ENCODE peak calls at places on chromosomes 5 and 9, in six cellular contexts. One of them, this sample, is unnamed.

GRCh38 chr9:137240321-137240840 is 706 bp upstream of the TUBB4B start:
- DNase-seq in right atrium auricular region: peak; percentile 76
- DNase-seq in CD4-positive, CD25-positive, alpha-beta regulatory T cell: peak; percentile 66
- DNase-seq in PC-3: peak; percentile 57
- DNase-seq in aorta: peak; percentile 89
- DNase-seq in tibial nerve: peak; percentile 37
- DNase-seq in this sample: peak; percentile 69

GRCh38 chr5:68277427-68277826 is 61.9 kb downstream of the PIK3R1 start:
- DNase-seq in aorta: no peak
- DNase-seq in right atrium auricular region: no peak
- DNase-seq in tibial nerve: no peak
- DNase-seq in CD4-positive, CD25-positive, alpha-beta regulatory T cell: no peak
- DNase-seq in PC-3: peak; percentile 65
- DNase-seq in this sample: no peak

GRCh38 chr5:10985091-10985490 is 224.1 kb upstream of the DAP start:
- DNase-seq in CD4-positive, CD25-positive, alpha-beta regulatory T cell: no peak
- DNase-seq in PC-3: no peak
- DNase-seq in tibial nerve: no peak
- DNase-seq in right atrium auricular region: no peak
- DNase-seq in aorta: no peak
- DNase-seq in this sample: no peak

GRCh38 chr5:139650689-139651501 is 2.7 kb downstream of the CXXC5 start:
- DNase-seq in right atrium auricular region: peak; percentile 83
- DNase-seq in PC-3: no peak
- DNase-seq in CD4-positive, CD25-positive, alpha-beta regulatory T cell: no peak
- DNase-seq in aorta: peak; percentile 72
- DNase-seq in tibial nerve: no peak
- DNase-seq in this sample: no peak

GRCh38 chr5:158970569-158971014 is 129.1 kb downstream of the EBF1 start:
- DNase-seq in right atrium auricular region: no peak
- DNase-seq in PC-3: peak; percentile 46
- DNase-seq in tibial nerve: no peak
- DNase-seq in aorta: no peak
- DNase-seq in CD4-positive, CD25-positive, alpha-beta regulatory T cell: no peak
- DNase-seq in this sample: no peak

GRCh38 chr5:11050596-11051304 is 289.7 kb upstream of the DAP start:
- DNase-seq in tibial nerve: no peak
- DNase-seq in CD4-positive, CD25-positive, alpha-beta regulatory T cell: no peak
- DNase-seq in PC-3: peak; percentile 92
- DNase-seq in aorta: no peak
- DNase-seq in right atrium auricular region: no peak
- DNase-seq in this sample: no peak

GRCh38 chr5:40676643-40677333 is 2.9 kb upstream of the PTGER4 start:
- DNase-seq in CD4-positive, CD25-positive, alpha-beta regulatory T cell: no peak
- DNase-seq in aorta: no peak
- DNase-seq in right atrium auricular region: no peak
- DNase-seq in tibial nerve: no peak
- DNase-seq in PC-3: peak; percentile 92
- DNase-seq in this sample: no peak

GRCh38 chr9:127199001-127199791 is 65.4 kb upstream of the GARNL3 start:
- DNase-seq in tibial nerve: peak; percentile 79
- DNase-seq in right atrium auricular region: peak; percentile 91
- DNase-seq in PC-3: peak; percentile 78
- DNase-seq in aorta: peak; percentile 85
- DNase-seq in CD4-positive, CD25-positive, alpha-beta regulatory T cell: peak; percentile 60
- DNase-seq in this sample: peak; percentile 71

GRCh38 chr5:71714911-71715310 is 4.2 kb upstream of the CARTPT start:
- DNase-seq in PC-3: no peak
- DNase-seq in aorta: no peak
- DNase-seq in tibial nerve: no peak
- DNase-seq in right atrium auricular region: no peak
- DNase-seq in CD4-positive, CD25-positive, alpha-beta regulatory T cell: no peak
- DNase-seq in this sample: no peak

GRCh38 chr5:130975299-130975698 is 189.8 kb downstream of the HINT1 start:
- DNase-seq in tibial nerve: no peak
- DNase-seq in aorta: no peak
- DNase-seq in PC-3: no peak
- DNase-seq in right atrium auricular region: no peak
- DNase-seq in CD4-positive, CD25-positive, alpha-beta regulatory T cell: no peak
- DNase-seq in this sample: no peak

GRCh38 chr5:40477856-40478546 is 201.7 kb upstream of the PTGER4 start:
- DNase-seq in aorta: no peak
- DNase-seq in right atrium auricular region: no peak
- DNase-seq in PC-3: peak; percentile 96
- DNase-seq in tibial nerve: no peak
- DNase-seq in CD4-positive, CD25-positive, alpha-beta regulatory T cell: no peak
- DNase-seq in this sample: no peak

GRCh38 chr5:42656661-42657035 is 100.0 kb upstream of the CCDC152 start:
- DNase-seq in tibial nerve: no peak
- DNase-seq in right atrium auricular region: no peak
- DNase-seq in aorta: no peak
- DNase-seq in PC-3: peak; percentile 58
- DNase-seq in CD4-positive, CD25-positive, alpha-beta regulatory T cell: no peak
- DNase-seq in this sample: no peak

GRCh38 chr5:171850354-171850947 is 64.8 kb downstream of the SMIM23 start:
- DNase-seq in right atrium auricular region: no peak
- DNase-seq in aorta: no peak
- DNase-seq in tibial nerve: no peak
- DNase-seq in CD4-positive, CD25-positive, alpha-beta regulatory T cell: no peak
- DNase-seq in PC-3: peak; percentile 59
- DNase-seq in this sample: no peak

GRCh38 chr5:145774442-145774841 is 60.7 kb downstream of the PRELID2 start:
- DNase-seq in aorta: no peak
- DNase-seq in tibial nerve: no peak
- DNase-seq in right atrium auricular region: no peak
- DNase-seq in PC-3: no peak
- DNase-seq in CD4-positive, CD25-positive, alpha-beta regulatory T cell: no peak
- DNase-seq in this sample: no peak

GRCh38 chr5:54249210-54250028 is 61.0 kb downstream of the ARL15 start:
- DNase-seq in right atrium auricular region: no peak
- DNase-seq in PC-3: peak; percentile 19
- DNase-seq in tibial nerve: no peak
- DNase-seq in aorta: peak; percentile 48
- DNase-seq in CD4-positive, CD25-positive, alpha-beta regulatory T cell: no peak
- DNase-seq in this sample: no peak

GRCh38 chr5:151758141-151758429 is 346 bp downstream of the ATOX1 start:
- DNase-seq in tibial nerve: no peak
- DNase-seq in PC-3: no peak
- DNase-seq in CD4-positive, CD25-positive, alpha-beta regulatory T cell: no peak
- DNase-seq in aorta: peak; percentile 61
- DNase-seq in right atrium auricular region: no peak
- DNase-seq in this sample: no peak

GRCh38 chr9:126150411-126151030 is 176.1 kb upstream of the MVB12B start:
- DNase-seq in aorta: no peak
- DNase-seq in right atrium auricular region: peak; percentile 13
- DNase-seq in CD4-positive, CD25-positive, alpha-beta regulatory T cell: no peak
- DNase-seq in tibial nerve: no peak
- DNase-seq in PC-3: no peak
- DNase-seq in this sample: no peak

GRCh38 chr5:154221371-154221896 is 30.9 kb downstream of the GALNT10 start:
- DNase-seq in PC-3: peak; percentile 84
- DNase-seq in CD4-positive, CD25-positive, alpha-beta regulatory T cell: peak; percentile 10
- DNase-seq in tibial nerve: no peak
- DNase-seq in right atrium auricular region: peak; percentile 66
- DNase-seq in aorta: peak; percentile 82
- DNase-seq in this sample: peak; percentile 48

GRCh38 chr5:22329683-22330082 is 523.5 kb downstream of the CDH12 start:
- DNase-seq in tibial nerve: no peak
- DNase-seq in aorta: no peak
- DNase-seq in right atrium auricular region: no peak
- DNase-seq in PC-3: no peak
- DNase-seq in CD4-positive, CD25-positive, alpha-beta regulatory T cell: no peak
- DNase-seq in this sample: no peak

GRCh38 chr9:37292896-37293295 is 129.6 kb upstream of the GRHPR start:
- DNase-seq in CD4-positive, CD25-positive, alpha-beta regulatory T cell: no peak
- DNase-seq in PC-3: no peak
- DNase-seq in tibial nerve: no peak
- DNase-seq in aorta: no peak
- DNase-seq in right atrium auricular region: no peak
- DNase-seq in this sample: no peak

GRCh38 chr5:170861855-170862766 is at the start of gene RANBP17:
- DNase-seq in right atrium auricular region: no peak
- DNase-seq in tibial nerve: no peak
- DNase-seq in aorta: peak; percentile 54
- DNase-seq in CD4-positive, CD25-positive, alpha-beta regulatory T cell: no peak
- DNase-seq in PC-3: peak; percentile 32
- DNase-seq in this sample: no peak

GRCh38 chr5:140996055-140996454 is 29.8 kb downstream of the PCDHAC2 start:
- DNase-seq in PC-3: no peak
- DNase-seq in tibial nerve: no peak
- DNase-seq in CD4-positive, CD25-positive, alpha-beta regulatory T cell: no peak
- DNase-seq in aorta: no peak
- DNase-seq in right atrium auricular region: no peak
- DNase-seq in this sample: no peak

GRCh38 chr5:14675309-14675708 is 10.8 kb downstream of the OTULIN start:
- DNase-seq in aorta: no peak
- DNase-seq in right atrium auricular region: no peak
- DNase-seq in PC-3: no peak
- DNase-seq in tibial nerve: no peak
- DNase-seq in CD4-positive, CD25-positive, alpha-beta regulatory T cell: no peak
- DNase-seq in this sample: no peak
- H3K4me1 ChIP-seq in aorta: peaks cover 12% of the 10 kb centered on the region
- H3K4me1 ChIP-seq in right atrium auricular region: no peaks in the 10 kb centered on the region
- H3K4me1 ChIP-seq in PC-3: peaks cover 22% of the 10 kb centered on the region
- H3K4me1 ChIP-seq in tibial nerve: peaks cover 27% of the 10 kb centered on the region
- H3K4me1 ChIP-seq in CD4-positive, CD25-positive, alpha-beta regulatory T cell: peaks cover 85% of the 10 kb centered on the region
- H3K4me1 ChIP-seq in this sample: peaks cover 58% of the 10 kb centered on the region

DNA sequence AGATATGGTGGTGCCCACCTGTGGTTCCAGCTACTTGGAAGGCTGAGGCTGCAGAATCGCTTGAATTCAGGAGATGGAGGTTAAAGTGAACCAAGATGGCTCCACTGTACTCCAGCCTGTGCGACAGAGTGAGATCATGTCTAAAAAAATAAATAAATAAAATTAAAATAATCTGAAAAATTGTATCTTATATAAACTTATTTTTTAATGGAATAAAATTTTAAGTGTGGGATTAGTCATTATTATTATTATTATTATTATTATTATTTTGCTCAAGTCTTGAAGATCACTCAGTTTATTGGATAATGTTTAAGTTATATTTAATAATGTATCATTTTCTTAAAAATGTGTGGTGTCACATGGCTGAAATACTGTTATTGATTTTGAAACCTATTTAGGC is 688.0 kb upstream of the COX7C start:
- DNase-seq in CD4-positive, CD25-positive, alpha-beta regulatory T cell: no peak
- DNase-seq in tibial nerve: no peak
- DNase-seq in PC-3: no peak
- DNase-seq in right atrium auricular region: no peak
- DNase-seq in aorta: no peak
- DNase-seq in this sample: no peak
- H3K4me3 ChIP-seq in CD4-positive, CD25-positive, alpha-beta regulatory T cell: no peak overlapping the region
- H3K4me3 ChIP-seq in tibial nerve: no peak overlapping the region
- H3K4me3 ChIP-seq in PC-3: no peak overlapping the region
- H3K4me3 ChIP-seq in right atrium auricular region: no peak overlapping the region
- H3K4me3 ChIP-seq in aorta: no peak overlapping the region
- H3K4me3 ChIP-seq in this sample: no peak overlapping the region

GRCh38 chr5:52868417-52868816 is 80.7 kb downstream of the ITGA1 start:
- DNase-seq in right atrium auricular region: no peak
- DNase-seq in tibial nerve: no peak
- DNase-seq in aorta: no peak
- DNase-seq in CD4-positive, CD25-positive, alpha-beta regulatory T cell: no peak
- DNase-seq in PC-3: no peak
- DNase-seq in this sample: no peak

GRCh38 chr5:52875827-52876226 is 88.1 kb downstream of the ITGA1 start:
- DNase-seq in CD4-positive, CD25-positive, alpha-beta regulatory T cell: no peak
- DNase-seq in tibial nerve: no peak
- DNase-seq in aorta: no peak
- DNase-seq in PC-3: no peak
- DNase-seq in right atrium auricular region: no peak
- DNase-seq in this sample: no peak

GRCh38 chr5:52867809-52868208 is 80.1 kb downstream of the ITGA1 start:
- DNase-seq in right atrium auricular region: no peak
- DNase-seq in aorta: peak; percentile 43
- DNase-seq in tibial nerve: no peak
- DNase-seq in PC-3: peak; percentile 27
- DNase-seq in CD4-positive, CD25-positive, alpha-beta regulatory T cell: no peak
- DNase-seq in this sample: no peak

GRCh38 chr5:52869391-52869790 is 81.7 kb downstream of the ITGA1 start:
- DNase-seq in PC-3: no peak
- DNase-seq in right atrium auricular region: no peak
- DNase-seq in tibial nerve: no peak
- DNase-seq in aorta: no peak
- DNase-seq in CD4-positive, CD25-positive, alpha-beta regulatory T cell: no peak
- DNase-seq in this sample: no peak

GRCh38 chr5:52870448-52870847 is 82.7 kb downstream of the ITGA1 start:
- DNase-seq in PC-3: no peak
- DNase-seq in CD4-positive, CD25-positive, alpha-beta regulatory T cell: no peak
- DNase-seq in aorta: peak; percentile 64
- DNase-seq in right atrium auricular region: no peak
- DNase-seq in tibial nerve: no peak
- DNase-seq in this sample: no peak
- H3K4me1 ChIP-seq in PC-3: no peaks in the 10 kb centered on the region
- H3K4me1 ChIP-seq in CD4-positive, CD25-positive, alpha-beta regulatory T cell: no peaks in the 10 kb centered on the region
- H3K4me1 ChIP-seq in aorta: peaks cover 4% of the 10 kb centered on the region
- H3K4me1 ChIP-seq in right atrium auricular region: no peaks in the 10 kb centered on the region
- H3K4me1 ChIP-seq in tibial nerve: peaks cover 8% of the 10 kb centered on the region
- H3K4me1 ChIP-seq in this sample: no peaks in the 10 kb centered on the region

DNA sequence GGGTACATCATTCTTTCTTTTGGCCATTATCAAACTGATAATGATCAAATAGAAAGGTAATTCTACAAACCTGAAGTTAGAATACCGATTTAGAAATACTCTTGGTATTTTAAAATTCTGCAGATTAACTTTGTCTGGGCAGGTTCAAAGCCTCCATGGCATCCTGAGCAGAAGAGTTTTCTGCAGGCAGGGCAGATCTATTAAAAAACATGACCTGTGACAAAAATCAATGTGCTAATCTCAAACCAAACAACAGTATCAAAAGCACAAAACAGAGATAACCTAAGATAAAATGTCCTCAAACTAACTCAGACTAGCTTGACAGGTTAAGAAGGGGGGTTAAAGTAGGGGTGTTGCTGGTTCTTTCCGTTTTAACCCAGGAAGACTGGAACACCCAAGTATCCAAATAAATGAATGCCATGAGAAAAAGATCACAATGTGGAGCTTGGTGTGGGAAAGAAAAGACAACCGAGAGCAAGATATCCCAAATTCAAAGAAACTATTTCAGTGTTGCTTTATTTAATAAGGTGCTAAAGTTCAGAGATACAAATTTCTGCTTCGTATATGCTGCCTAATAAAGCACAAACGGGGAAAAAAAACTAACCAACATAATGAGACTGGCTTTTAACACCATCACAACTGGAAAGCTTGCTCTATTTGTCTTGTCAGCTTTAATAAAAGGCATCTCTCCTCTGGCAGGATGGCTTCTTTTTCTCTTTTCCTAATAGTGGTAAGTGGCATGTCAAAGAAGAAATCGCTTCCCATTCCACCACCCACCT is 2.4 kb downstream of the EFNA5 start:
- DNase-seq in right atrium auricular region: no peak
- DNase-seq in PC-3: no peak
- DNase-seq in tibial nerve: no peak
- DNase-seq in aorta: no peak
- DNase-seq in CD4-positive, CD25-positive, alpha-beta regulatory T cell: no peak
- DNase-seq in this sample: no peak
- H3K4me3 ChIP-seq in right atrium auricular region: peak overlapping the region; percentile 65
- H3K4me3 ChIP-seq in PC-3: peak overlapping the region; percentile 83
- H3K4me3 ChIP-seq in tibial nerve: no peak overlapping the region
- H3K4me3 ChIP-seq in aorta: peak overlapping the region; percentile 85
- H3K4me3 ChIP-seq in CD4-positive, CD25-positive, alpha-beta regulatory T cell: no peak overlapping the region
- H3K4me3 ChIP-seq in this sample: no peak overlapping the region

This sample was measured in naive thymus-derived CD4-positive, alpha-beta T cell.